ENCODE peak calls at places on chromosomes 16 and 17, in eight cellular contexts. W is tibial nerve, D is breast epithelium, Y is A549, M is endothelial cell of umbilical vein, X is gastrocnemius medialis, G is heart left ventricle, L is adrenal gland. F is an unnamed sample.

GRCh38 chr16:17499223-17499902 is 28.6 kb upstream of the XYLT1 start:
- DNase-seq in W (no peak), D (no peak), Y (no peak), M (no peak), X (no peak), G (no peak), L (no peak), F (no peak)

GRCh38 chr16:77306050-77306616 is 106.9 kb downstream of the SYCE1L start:
- DNase-seq in W (no peak), D (no peak), Y (no peak), M (no peak), X (no peak), G (no peak), L (no peak), F (no peak)

GRCh38 chr17:29930399-29931010 is 477 bp upstream of the SSH2 start:
- DNase-seq in W (no peak), D (no peak), Y (no peak), M (peak), X (no peak), G (no peak), L (no peak), F (no peak)

GRCh38 chr16:75921281-75921680 is 195.0 kb upstream of the CPHXL start:
- DNase-seq in W (no peak), D (no peak), Y (no peak), M (no peak), X (no peak), G (no peak), L (no peak), F (no peak)

GRCh38 chr17:41518031-41518430 is 659 bp downstream of the KRT15 start:
- DNase-seq in W (no peak), D (no peak), Y (no peak), M (no peak), X (no peak), G (no peak), L (no peak), F (no peak)

GRCh38 chr17:81427446-81428120 is 32.3 kb downstream of the BAHCC1 start:
- DNase-seq in W (no peak), D (no peak), Y (no peak), M (no peak), X (peak), G (peak), L (peak), F (no peak)

GRCh38 chr17:60506312-60506711 is 19.7 kb downstream of the APPBP2 start:
- DNase-seq in W (no peak), D (no peak), Y (no peak), M (peak), X (no peak), G (no peak), L (no peak), F (no peak)

GRCh38 chr17:5127910-5128309 is 12.1 kb downstream of the USP6 start:
- DNase-seq in W (no peak), D (no peak), Y (no peak), M (no peak), X (no peak), G (no peak), L (no peak), F (no peak)

GRCh38 chr17:60036796-60037677 is 41.7 kb downstream of the HEATR6 start:
- DNase-seq in W (peak), D (peak), Y (peak), M (peak), X (peak), G (peak), L (peak), F (peak)

GRCh38 chr17:61457226-61457983 is 5.2 kb downstream of the TBX4 start:
- DNase-seq in W (no peak), D (peak), Y (no peak), M (no peak), X (no peak), G (no peak), L (no peak), F (peak)

GRCh38 chr17:41334899-41335298 is 15.7 kb downstream of the KRT33A start:
- DNase-seq in W (no peak), D (no peak), Y (no peak), M (no peak), X (no peak), G (no peak), L (no peak), F (no peak)

GRCh38 chr17:7476474-7476873 is 3.0 kb downstream of the ZBTB4 start:
- DNase-seq in W (no peak), D (peak), Y (peak), M (peak), X (no peak), G (no peak), L (no peak), F (no peak)

GRCh38 chr16:67844441-67844840 is 2.3 kb upstream of the NUTF2 start:
- DNase-seq in W (no peak), D (no peak), Y (no peak), M (no peak), X (no peak), G (no peak), L (no peak), F (no peak)

GRCh38 chr16:73047536-73048291 is at the start of gene ZFHX3:
- DNase-seq in W (peak), D (peak), Y (no peak), M (peak), X (peak), G (peak), L (peak), F (peak)
- TF ChIP-seq POLR2A in W (no peak), D (no peak), Y (no peak), M (no peak), X (peak), G (no peak), L (peak), F (no peak)

GRCh38 chr16:85329059-85329812 is 217.0 kb upstream of the CIBAR2 start:
- DNase-seq in W (no peak), D (no peak), Y (no peak), M (peak), X (no peak), G (no peak), L (no peak), F (no peak)

GRCh38 chr16:85326794-85327181 is 214.5 kb upstream of the CIBAR2 start:
- DNase-seq in W (no peak), D (no peak), Y (no peak), M (no peak), X (no peak), G (no peak), L (no peak), F (no peak)

GRCh38 chr16:85328665-85329058 is 216.4 kb upstream of the CIBAR2 start:
- DNase-seq in W (no peak), D (no peak), Y (no peak), M (no peak), X (no peak), G (no peak), L (no peak), F (no peak)

GRCh38 chr16:85326113-85326793 is 214.0 kb upstream of the CIBAR2 start:
- DNase-seq in W (no peak), D (no peak), Y (no peak), M (no peak), X (no peak), G (no peak), L (no peak), F (no peak)

GRCh38 chr16:85327731-85328664 is 215.7 kb upstream of the CIBAR2 start:
- DNase-seq in W (no peak), D (no peak), Y (no peak), M (peak), X (no peak), G (peak), L (peak), F (no peak)
- H3K4me3 ChIP-seq in W (no peak), D (no peak), Y (no peak), M (no peak), X (no peak), G (no peak), L (no peak), F (no peak)

DNA sequence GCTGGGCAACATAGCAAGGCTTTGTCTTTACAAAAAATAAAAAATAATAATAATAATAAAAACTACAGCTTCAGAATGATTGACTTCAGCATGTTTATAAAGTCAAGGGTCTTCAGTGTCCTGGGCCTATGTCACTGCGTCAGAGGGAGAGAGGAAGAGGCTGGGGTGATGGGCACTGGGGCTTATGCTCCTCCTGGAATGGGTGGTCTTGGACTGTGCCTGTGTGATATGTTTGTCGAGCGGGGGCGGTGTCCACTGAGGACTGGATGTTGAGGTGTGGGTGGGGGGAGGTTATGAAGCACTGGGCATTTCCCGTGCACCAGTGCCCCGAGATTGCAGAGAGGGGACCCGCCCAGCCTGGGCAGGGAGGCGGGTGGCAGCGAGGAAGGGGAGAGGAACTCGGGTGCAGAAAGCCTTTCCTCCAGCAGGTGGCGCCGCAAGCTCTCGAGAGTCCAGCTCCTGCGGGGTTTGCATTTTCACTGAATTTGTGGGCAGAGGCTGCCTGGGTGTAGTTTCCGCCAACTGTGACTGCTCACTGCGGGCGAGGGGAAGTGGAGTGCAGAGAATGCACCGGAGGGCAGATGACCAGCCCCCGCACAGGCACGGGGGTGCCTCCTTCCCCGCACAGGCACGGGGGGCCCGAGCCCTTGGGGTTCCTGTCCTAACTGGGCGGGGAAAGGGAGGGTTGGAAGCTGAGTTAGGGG is 190.5 kb downstream of the SEC14L1 start:
- DNase-seq in W (peak), D (peak), Y (peak), M (peak), X (peak), G (peak), L (peak), F (peak)
- TF ChIP-seq POLR2A in W (no peak), D (no peak), Y (no peak), M (no peak), X (no peak), G (no peak), L (no peak), F (no peak)

GRCh38 chr16:31081428-31082351 is 7.1 kb downstream of the PRSS53 start:
- DNase-seq in W (no peak), D (no peak), Y (no peak), M (no peak), X (no peak), G (no peak), L (no peak), F (peak)
- H3K4me3 ChIP-seq in W (no peak), D (no peak), Y (no peak), M (no peak), X (no peak), G (no peak), L (no peak), F (no peak)

F was measured in lower leg skin.